ENCODE peak calls at places on chromosomes 13 and 19, in six cellular contexts. I, T, M, K, J and R are unnamed samples.

GRCh38 chr19:34806976-34807860 is 34.2 kb upstream of the ZNF599 start:
- DNase-seq in I (no peak), T (peak; percentile 9), M (no peak), K (no peak), J (no peak), R (no peak)

GRCh38 chr19:18100710-18101109 is 3.1 kb downstream of the MAST3 start:
- DNase-seq in I (no peak), T (no peak), M (no peak), K (peak; percentile 37), J (no peak), R (no peak)

GRCh38 chr19:42619271-42619670 is 24.5 kb upstream of the CEACAM8 start:
- DNase-seq in I (no peak), T (no peak), M (no peak), K (no peak), J (no peak), R (no peak)

GRCh38 chr13:102399791-102400618 is 1.8 kb downstream of the FGF14 start:
- DNase-seq in I (no peak), T (peak; percentile 84), M (no peak), K (no peak), J (no peak), R (peak; percentile 78)

GRCh38 chr19:33558846-33559245 is 37.3 kb upstream of the PEPD start:
- DNase-seq in I (no peak), T (no peak), M (no peak), K (no peak), J (no peak), R (no peak)

GRCh38 chr19:48480476-48481190 is 11.5 kb downstream of the CYTH2 start:
- DNase-seq in I (no peak), T (peak; percentile 90), M (no peak), K (no peak), J (no peak), R (no peak)

GRCh38 chr19:13932911-13933393 is 5.3 kb downstream of the PODNL1 start:
- DNase-seq in I (no peak), T (peak; percentile 81), M (no peak), K (no peak), J (no peak), R (peak; percentile 18)

GRCh38 chr19:43572172-43572588 is 3.1 kb downstream of the XRCC1 start:
- DNase-seq in I (no peak), T (no peak), M (no peak), K (no peak), J (no peak), R (no peak)

GRCh38 chr19:18428837-18429674 is 8.9 kb downstream of the ISYNA1 start:
- DNase-seq in I (no peak), T (peak; percentile 96), M (peak; percentile 84), K (peak; percentile 94), J (peak; percentile 70), R (peak; percentile 95)

GRCh38 chr13:41995946-41996345 is 35.0 kb upstream of the VWA8 start:
- DNase-seq in I (no peak), T (no peak), M (no peak), K (peak; percentile 88), J (no peak), R (no peak)

GRCh38 chr13:99992912-99993311 is 11.3 kb downstream of the ZIC2 start:
- DNase-seq in I (no peak), T (no peak), M (no peak), K (no peak), J (no peak), R (no peak)

GRCh38 chr13:113920606-113921306 is 53.1 kb downstream of the C13orf46 start:
- DNase-seq in I (no peak), T (no peak), M (no peak), K (no peak), J (peak; percentile 10), R (no peak)

GRCh38 chr19:53579518-53579917 is 41.6 kb downstream of the ZNF331 start:
- DNase-seq in I (no peak), T (no peak), M (no peak), K (no peak), J (no peak), R (no peak)

GRCh38 chr13:107289540-107289939 is 721.6 kb upstream of the ARGLU1 start:
- DNase-seq in I (no peak), T (no peak), M (no peak), K (no peak), J (no peak), R (no peak)

GRCh38 chr13:76769238-76769859 is 116.9 kb downstream of the KCTD12 start:
- DNase-seq in I (no peak), T (no peak), M (no peak), K (no peak), J (no peak), R (no peak)

GRCh38 chr13:27011661-27012060 is 159.9 kb downstream of the USP12 start:
- DNase-seq in I (no peak), T (no peak), M (no peak), K (no peak), J (no peak), R (no peak)

GRCh38 chr19:12365094-12365371 is 450 bp downstream of the ZNF442 start:
- DNase-seq in I (no peak), T (no peak), M (no peak), K (no peak), J (peak; percentile 30), R (peak; percentile 76)

GRCh38 chr19:2446390-2446789 is 10.4 kb downstream of the LMNB2 start:
- DNase-seq in I (no peak), T (peak; percentile 78), M (no peak), K (no peak), J (no peak), R (no peak)

GRCh38 chr19:14571695-14572490 is at the start of gene NDUFB7:
- DNase-seq in I (peak; percentile 77), T (peak; percentile 94), M (peak; percentile 96), K (peak; percentile 98), J (peak; percentile 92), R (peak; percentile 93)

GRCh38 chr13:112391747-112392146 is 15.6 kb downstream of the SPACA7 start:
- DNase-seq in I (no peak), T (no peak), M (no peak), K (no peak), J (no peak), R (no peak)

GRCh38 chr19:28170066-28170465 is 1042.9 kb downstream of the UQCRFS1 start:
- DNase-seq in I (no peak), T (no peak), M (no peak), K (no peak), J (no peak), R (no peak)

GRCh38 chr19:29845576-29846176 is 33.9 kb downstream of the CCNE1 start:
- DNase-seq in I (no peak), T (peak; percentile 79), M (peak; percentile 84), K (peak; percentile 42), J (no peak), R (peak; percentile 63)

GRCh38 chr13:75704942-75705320 is 68.8 kb downstream of the LMO7 start:
- DNase-seq in I (no peak), T (no peak), M (peak; percentile 64), K (no peak), J (peak; percentile 77), R (no peak)
- TF ChIP-seq EP300 in I (no peak), T (no peak), M (no peak), K (no peak), J (no peak), R (no peak)

GRCh38 chr13:91347212-91347995 is at the start of gene MIR17HG:
- DNase-seq in I (peak; percentile 82), T (peak; percentile 98), M (peak; percentile 89), K (peak; percentile 100), J (peak; percentile 91), R (peak; percentile 94)
- TF ChIP-seq EP300 in I (peak; percentile 90), T (no peak), M (no peak), K (no peak), J (no peak), R (no peak)

GRCh38 chr13:29573190-29573589 is 22.3 kb downstream of the SLC7A1 start:
- DNase-seq in I (no peak), T (no peak), M (no peak), K (no peak), J (peak; percentile 53), R (no peak)

GRCh38 chr13:29570058-29570654 is 25.3 kb downstream of the SLC7A1 start:
- DNase-seq in I (no peak), T (no peak), M (no peak), K (no peak), J (no peak), R (no peak)

GRCh38 chr13:29572575-29572974 is 22.9 kb downstream of the SLC7A1 start:
- DNase-seq in I (no peak), T (no peak), M (no peak), K (no peak), J (no peak), R (no peak)

GRCh38 chr13:29569253-29570057 is 26.0 kb downstream of the SLC7A1 start:
- DNase-seq in I (no peak), T (no peak), M (no peak), K (no peak), J (peak; percentile 85), R (peak; percentile 52)

DNA sequence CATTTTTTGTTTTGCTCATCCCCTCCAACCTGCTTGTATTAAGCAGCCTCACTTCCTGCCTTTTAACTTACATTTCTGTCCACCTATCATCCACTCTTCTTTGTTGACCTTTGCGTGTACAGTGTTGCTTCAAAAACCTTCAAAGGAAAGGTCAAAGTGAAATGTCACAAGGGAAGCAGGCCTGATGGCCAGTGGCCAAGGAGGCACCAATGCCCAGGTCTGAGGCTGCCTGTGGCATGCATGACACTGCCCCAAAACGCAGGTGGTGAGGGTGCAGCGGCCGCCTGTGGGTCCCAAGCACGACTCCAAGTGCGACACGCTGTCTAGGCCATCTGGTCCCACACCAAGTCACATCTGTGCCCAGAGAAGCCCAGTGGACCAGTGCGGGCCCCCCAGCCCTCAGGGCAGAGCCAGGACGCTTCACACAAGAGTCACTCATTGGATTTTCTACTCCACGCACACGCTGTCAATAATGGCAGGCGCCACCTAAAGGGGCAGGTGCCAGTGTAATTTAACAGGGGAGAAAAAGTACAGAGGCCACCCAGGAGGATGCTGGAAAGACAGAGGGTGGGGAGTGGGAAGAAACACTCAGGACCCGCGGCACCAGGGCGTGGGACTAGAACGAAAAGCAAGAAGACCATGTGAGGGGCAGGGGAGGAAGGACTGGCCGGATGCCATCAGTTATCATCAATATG is 23.5 kb downstream of the SLC7A1 start:
- DNase-seq in I (no peak), T (no peak), M (no peak), K (no peak), J (no peak), R (no peak)
- TF ChIP-seq EP300 in I (no peak), T (no peak), M (no peak), K (no peak), J (no peak), R (no peak)

GRCh38 chr13:67223742-67224141 is 6.4 kb downstream of the PCDH9 start:
- DNase-seq in I (no peak), T (no peak), M (no peak), K (no peak), J (no peak), R (no peak)

GRCh38 chr13:67217914-67218313 is 12.2 kb downstream of the PCDH9 start:
- DNase-seq in I (no peak), T (no peak), M (no peak), K (no peak), J (no peak), R (no peak)

GRCh38 chr13:67223024-67223423 is 7.1 kb downstream of the PCDH9 start:
- DNase-seq in I (no peak), T (no peak), M (no peak), K (no peak), J (no peak), R (no peak)

GRCh38 chr13:67221630-67222226 is 8.4 kb downstream of the PCDH9 start:
- DNase-seq in I (no peak), T (no peak), M (no peak), K (peak; percentile 13), J (no peak), R (no peak)

DNA sequence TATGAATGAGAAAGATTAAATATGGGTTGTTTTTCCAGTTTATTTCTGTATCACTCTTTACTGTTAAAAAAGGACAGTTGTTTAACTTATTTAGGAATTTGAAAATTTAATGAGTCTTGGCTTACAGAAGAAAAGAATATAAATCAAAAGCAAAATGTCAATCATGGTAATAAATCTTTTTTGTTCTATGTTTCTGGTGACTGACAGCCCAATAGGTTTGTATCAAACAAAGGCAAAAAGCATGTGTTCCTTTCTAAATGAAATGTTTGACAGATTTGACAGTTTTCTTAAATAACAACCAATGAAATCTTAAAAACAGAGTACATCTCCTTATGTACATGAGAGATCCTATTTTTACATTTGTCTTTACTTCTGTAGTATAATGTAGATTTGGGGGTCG is 11.0 kb downstream of the PCDH9 start:
- DNase-seq in I (no peak), T (no peak), M (no peak), K (no peak), J (no peak), R (no peak)
- TF ChIP-seq EP300 in I (no peak), T (no peak), M (no peak), K (no peak), J (no peak), R (no peak)